ENCODE peak calls at places on chromosomes 3 and 15, in four cellular contexts. U is testis, S is A549, R is IMR-90. F is an unnamed sample.

GRCh38 chr3:186609247-186609868 is 3.5 kb upstream of the AHSG start:
- DNase-seq in U (peak), S (no peak), R (no peak), F (no peak)

GRCh38 chr15:42156266-42156922 is at the start of gene PLA2G4F:
- DNase-seq in U (no peak), S (no peak), R (no peak), F (no peak)

GRCh38 chr3:24161841-24162240 is 216.8 kb downstream of the NR1D2 start:
- DNase-seq in U (no peak), S (no peak), R (peak), F (no peak)

GRCh38 chr15:68304611-68305337 is 27.2 kb downstream of the FEM1B start:
- DNase-seq in U (peak), S (no peak), R (no peak), F (no peak)

GRCh38 chr3:189282751-189283150 is 111.0 kb downstream of the TPRG1 start:
- DNase-seq in U (no peak), S (no peak), R (no peak), F (no peak)

GRCh38 chr3:10763817-10764313 is 52.2 kb upstream of the SLC6A11 start:
- DNase-seq in U (no peak), S (no peak), R (no peak), F (no peak)

GRCh38 chr3:118793176-118793575 is 241.5 kb downstream of the IGSF11 start:
- DNase-seq in U (no peak), S (no peak), R (no peak), F (no peak)

GRCh38 chr3:156201411-156202405 is 81.3 kb downstream of the KCNAB1 start:
- DNase-seq in U (no peak), S (no peak), R (no peak), F (no peak)

GRCh38 chr3:160450846-160451245 is 1.3 kb upstream of the TRIM59 start:
- DNase-seq in U (no peak), S (no peak), R (peak), F (peak)

GRCh38 chr3:50323614-50324199 is 1.2 kb upstream of the HYAL2 start:
- DNase-seq in U (no peak), S (no peak), R (no peak), F (no peak)
- TF ChIP-seq POLR2A in U (no peak), S (no peak), R (no peak), F (no peak)

GRCh38 chr15:74780983-74781672 is 752 bp upstream of the CSK start:
- DNase-seq in U (peak), S (no peak), R (peak), F (no peak)

GRCh38 chr15:74780523-74780982 is 1.3 kb upstream of the CSK start:
- DNase-seq in U (no peak), S (no peak), R (no peak), F (no peak)

GRCh38 chr15:74783072-74783807 is 1.4 kb downstream of the CSK start:
- DNase-seq in U (no peak), S (no peak), R (peak), F (no peak)

GRCh38 chr15:74782596-74783071 is 754 bp downstream of the CSK start:
- DNase-seq in U (no peak), S (no peak), R (no peak), F (no peak)

GRCh38 chr15:74781673-74782595 is at the start of gene CSK:
- DNase-seq in U (peak), S (peak), R (peak), F (peak)
- TF ChIP-seq POLR2A in U (no peak), S (peak), R (no peak), F (peak)

GRCh38 chr15:38563723-38564519 is 693 bp downstream of the RASGRP1 start:
- DNase-seq in U (peak), S (peak), R (peak), F (peak)
- TF ChIP-seq POLR2A in U (no peak), S (no peak), R (no peak), F (no peak)

DNA sequence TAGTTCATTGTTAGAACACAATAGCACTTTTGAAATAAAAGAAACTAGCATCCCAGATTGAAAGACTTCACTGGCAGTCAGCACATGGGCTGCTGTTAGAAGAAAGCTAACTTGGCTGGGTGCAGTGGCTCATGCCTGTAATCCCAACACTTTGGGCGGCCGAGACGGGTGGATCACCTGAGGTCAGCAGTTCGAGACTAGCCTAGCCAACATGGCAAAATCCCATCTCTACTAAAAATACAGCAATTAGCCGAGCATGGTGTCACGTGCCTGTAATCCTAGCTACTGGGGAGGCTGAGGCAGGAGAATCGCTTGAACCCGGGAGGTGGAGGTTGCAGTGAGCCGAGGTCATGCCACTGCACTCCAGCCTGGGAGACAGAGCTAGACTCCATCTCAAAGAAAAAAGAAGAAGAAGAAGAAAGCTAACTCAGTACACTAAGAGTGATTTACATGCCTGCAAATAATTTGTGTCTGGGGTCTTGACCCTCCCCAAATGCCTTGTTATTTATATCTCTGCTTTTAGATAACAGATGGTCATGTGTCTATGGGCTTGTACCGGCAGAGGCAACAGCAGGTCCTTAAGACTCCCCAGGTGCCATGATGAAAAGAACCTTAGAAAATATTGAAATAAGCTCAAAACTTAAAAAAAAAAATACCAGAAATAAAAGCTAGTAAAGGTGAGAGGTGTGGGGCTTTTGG is 9.7 kb downstream of the TPM1 start:
- DNase-seq in U (no peak), S (no peak), R (no peak), F (no peak)
- TF ChIP-seq POLR2A in U (no peak), S (no peak), R (peak), F (no peak)

GRCh38 chr15:75348034-75348562 is 1.3 kb downstream of the NEIL1 start:
- DNase-seq in U (no peak), S (no peak), R (no peak), F (no peak)
- TF ChIP-seq POLR2A in U (no peak), S (no peak), R (no peak), F (no peak)

DNA sequence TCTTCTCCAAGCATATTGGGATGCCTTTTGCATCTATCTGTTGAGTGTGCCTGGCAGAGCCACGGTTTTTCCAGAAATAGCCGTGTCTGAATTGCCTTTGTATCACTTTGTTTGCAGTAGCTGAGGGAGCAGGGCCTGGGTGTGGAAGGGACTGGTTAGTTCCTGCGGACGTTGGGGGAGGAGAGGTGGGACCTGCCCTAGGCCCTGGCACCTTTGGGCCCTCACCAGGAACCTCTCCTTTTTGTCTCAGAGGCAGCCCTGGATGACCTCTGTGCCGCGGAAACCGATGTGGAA is 18.6 kb downstream of the ATRIP start:
- DNase-seq in U (no peak), S (no peak), R (no peak), F (no peak)
- TF ChIP-seq POLR2A in U (no peak), S (no peak), R (no peak), F (no peak)

F was measured in H54.